ENCODE peak calls at places on chromosomes 11 and 22, in four cellular contexts. J, F, M and V are unnamed samples.

GRCh38 chr22:20549232-20549841 is 41.9 kb downstream of the MED15 start:
- DNase-seq in J (no peak), F (no peak), M (no peak), V (no peak)

GRCh38 chr11:19243601-19244000 is 2.9 kb upstream of the E2F8 start:
- DNase-seq in J (no peak), F (no peak), M (no peak), V (no peak)

GRCh38 chr11:69049490-69049867 is 747 bp downstream of the TPCN2 start:
- DNase-seq in J (peak), F (no peak), M (no peak), V (peak)

GRCh38 chr11:73795925-73796632 is 8.4 kb downstream of the MRPL48 start:
- DNase-seq in J (no peak), F (peak), M (no peak), V (no peak)

GRCh38 chr11:120746395-120746794 is 234.8 kb downstream of the GRIK4 start:
- DNase-seq in J (no peak), F (no peak), M (no peak), V (no peak)

GRCh38 chr11:111422494-111423249 is 43.6 kb upstream of the POU2AF1 start:
- DNase-seq in J (peak), F (peak), M (peak), V (peak)

GRCh38 chr22:44998296-44998695 is 11.5 kb downstream of the PHF21B start:
- DNase-seq in J (no peak), F (no peak), M (no peak), V (no peak)

GRCh38 chr11:126930100-126930841 is 70.3 kb downstream of the KIRREL3 start:
- DNase-seq in J (no peak), F (no peak), M (no peak), V (no peak)

DNA sequence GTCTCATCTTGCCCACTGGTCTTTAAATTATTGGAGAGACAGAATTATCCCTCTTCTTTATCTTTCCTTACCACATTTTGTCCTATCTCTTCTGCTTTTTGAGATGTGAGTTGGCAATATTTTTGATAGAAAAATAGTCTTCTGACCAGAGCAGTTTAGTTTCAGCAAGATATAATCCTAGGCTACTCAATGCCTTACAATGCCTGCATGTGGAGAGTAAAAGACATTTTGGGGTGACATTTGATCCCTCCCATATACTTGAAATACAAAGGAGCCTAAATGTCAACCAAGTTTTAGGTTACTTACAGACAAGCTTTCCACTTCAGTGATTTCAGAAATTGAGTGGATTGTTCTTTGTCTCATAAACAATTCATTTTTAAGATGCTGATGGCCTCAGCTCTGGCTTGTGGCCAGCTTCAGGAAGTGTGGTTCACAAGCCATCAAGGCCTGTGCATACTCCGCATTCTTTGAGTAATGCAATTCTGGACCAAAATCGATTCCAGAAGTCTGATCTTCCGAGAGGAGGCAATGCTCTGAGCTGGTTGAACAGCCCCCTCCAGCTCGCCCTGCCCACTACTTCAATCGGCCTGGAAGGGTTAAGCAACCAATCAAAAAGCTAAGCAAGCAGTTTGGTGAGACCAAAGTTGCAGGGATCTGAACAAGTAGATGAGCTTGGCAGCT is 274.4 kb downstream of the BLID start:
- DNase-seq in J (no peak), F (peak), M (peak), V (no peak)
- TF ChIP-seq NR3C1 in J (no peak), F (no peak), M (no peak), V (no peak)

GRCh38 chr11:36069576-36070214 is 125.8 kb downstream of the LDLRAD3 start:
- DNase-seq in J (no peak), F (peak), M (no peak), V (no peak)
- TF ChIP-seq NR3C1 in J (no peak), F (no peak), M (no peak), V (no peak)

GRCh38 chr22:33401291-33401690 is 343.1 kb upstream of the SYN3 start:
- DNase-seq in J (no peak), F (no peak), M (no peak), V (no peak)
- TF ChIP-seq NR3C1 in J (no peak), F (no peak), M (no peak), V (no peak)

GRCh38 chr11:101996106-101996505 is 51.1 kb upstream of the CFAP300 start:
- DNase-seq in J (no peak), F (no peak), M (peak), V (no peak)
- TF ChIP-seq NR3C1 in J (no peak), F (no peak), M (no peak), V (no peak)

GRCh38 chr11:97963528-97964331 is 1057.0 kb upstream of the CNTN5 start:
- DNase-seq in J (no peak), F (no peak), M (no peak), V (peak)
- TF ChIP-seq NR3C1 in J (no peak), F (no peak), M (no peak), V (no peak)

DNA sequence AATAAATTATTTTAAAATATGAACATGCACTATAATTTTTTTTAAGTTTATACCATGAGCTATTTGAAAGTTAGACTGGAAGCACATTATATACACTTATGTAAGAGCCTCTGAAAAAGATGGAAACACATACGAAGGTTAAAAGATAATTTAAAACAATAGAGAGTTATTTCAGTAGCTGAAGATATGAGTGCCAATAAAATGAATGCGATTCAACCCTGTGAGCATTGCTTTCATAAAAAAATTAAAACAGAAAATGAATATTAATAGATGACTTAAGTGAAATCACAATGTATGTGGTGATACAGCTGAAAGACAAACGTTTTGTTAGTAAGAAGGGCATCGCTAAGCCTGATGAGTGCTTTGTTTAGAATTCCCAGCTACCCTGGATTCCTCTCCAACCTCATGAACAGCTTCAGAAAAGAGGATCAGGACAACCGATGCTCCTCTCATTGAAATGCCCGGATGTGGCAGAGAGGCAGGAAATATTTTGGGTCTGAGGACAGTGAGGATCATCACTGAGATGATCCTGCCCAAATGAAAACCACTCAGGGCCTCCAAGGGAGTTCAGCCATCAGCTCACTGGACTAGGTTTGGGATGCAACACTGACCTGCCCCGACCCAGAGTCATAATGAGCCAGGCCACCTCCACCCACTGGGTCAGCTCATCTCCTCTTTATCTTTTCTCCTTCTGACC is 60.2 kb upstream of the TOP3B start:
- DNase-seq in J (no peak), F (no peak), M (no peak), V (no peak)
- TF ChIP-seq NR3C1 in J (no peak), F (no peak), M (no peak), V (no peak)

DNA sequence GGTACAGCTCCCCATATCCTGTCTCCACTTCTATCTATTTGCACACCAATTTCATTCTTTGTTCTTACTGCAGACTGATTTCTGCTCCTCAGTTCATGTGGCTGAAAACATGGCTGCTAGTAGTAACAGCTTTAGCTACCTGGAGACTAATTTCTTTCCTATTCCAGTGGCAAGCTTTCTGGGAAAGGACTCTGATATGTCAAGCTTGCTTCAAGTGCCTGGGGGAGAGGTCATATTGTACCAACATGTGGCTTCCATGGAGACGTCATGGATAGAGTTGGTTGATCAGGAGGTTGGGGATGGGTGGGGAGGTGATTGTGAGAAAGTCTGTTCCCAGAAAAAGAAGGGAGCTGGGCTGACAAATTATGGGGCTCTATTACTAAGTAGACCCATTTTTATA is 44.9 kb downstream of the ADM start:
- DNase-seq in J (no peak), F (no peak), M (no peak), V (no peak)
- TF ChIP-seq NR3C1 in J (no peak), F (no peak), M (no peak), V (no peak)

GRCh38 chr22:29000641-29001040 is 61.0 kb downstream of the C22orf31 start:
- DNase-seq in J (no peak), F (no peak), M (no peak), V (no peak)
- TF ChIP-seq NR3C1 in J (no peak), F (no peak), M (no peak), V (no peak)

GRCh38 chr11:82577246-82577645 is 156.4 kb downstream of the FAM181B start:
- DNase-seq in J (no peak), F (no peak), M (no peak), V (no peak)
- TF ChIP-seq NR3C1 in J (no peak), F (no peak), M (no peak), V (no peak)